ENCODE peak calls at places on chromosomes 5 and 9, in seven cellular contexts. A is testis; K is GM23248; R is GM06990; V is CD4-positive, CD25-positive, alpha-beta regulatory T cell; L is heart right ventricle; U is ovary. F is an unnamed sample.

GRCh38 chr9:7520396-7520795 is 279.2 kb downstream of the DMAC1 start:
- DNase-seq in A (no peak), K (no peak), R (no peak), V (no peak), L (no peak), U (no peak), F (no peak)

GRCh38 chr5:134328619-134329018 is 38.4 kb downstream of the CDKL3 start:
- DNase-seq in A (no peak), K (peak; percentile 19), R (no peak), V (no peak), L (no peak), U (no peak), F (no peak)

GRCh38 chr5:6003040-6003825 is 375.1 kb downstream of the MED10 start:
- DNase-seq in A (no peak), K (no peak), R (no peak), V (no peak), L (no peak), U (no peak), F (no peak)

GRCh38 chr9:125679597-125680189 is 27.3 kb downstream of the MAPKAP1 start:
- DNase-seq in A (no peak), K (no peak), R (no peak), V (no peak), L (no peak), U (no peak), F (no peak)

GRCh38 chr5:149019562-149020140 is 43.2 kb downstream of the SH3TC2 start:
- DNase-seq in A (no peak), K (no peak), R (no peak), V (no peak), L (no peak), U (no peak), F (peak; percentile 44)

GRCh38 chr5:8478308-8478707 is 609.4 kb downstream of the MTRR start:
- DNase-seq in A (no peak), K (no peak), R (no peak), V (no peak), L (no peak), U (no peak), F (no peak)

GRCh38 chr5:164119806-164120440 is 614.5 kb downstream of the MAT2B start:
- DNase-seq in A (peak; percentile 19), K (peak; percentile 19), R (peak; percentile 7), V (no peak), L (no peak), U (no peak), F (peak; percentile 35)

GRCh38 chr9:111925784-111926183 is 29.2 kb downstream of the UGCG start:
- DNase-seq in A (no peak), K (no peak), R (no peak), V (no peak), L (no peak), U (no peak), F (no peak)

GRCh38 chr9:34493972-34494535 is 28.7 kb downstream of the ENHO start:
- DNase-seq in A (peak; percentile 55), K (peak; percentile 71), R (no peak), V (no peak), L (peak; percentile 57), U (peak; percentile 65), F (no peak)

GRCh38 chr5:82694886-82695285 is 382.3 kb downstream of the TMEM167A start:
- DNase-seq in A (no peak), K (no peak), R (no peak), V (no peak), L (no peak), U (no peak), F (peak; percentile 11)

GRCh38 chr9:70540016-70540415 is 125.6 kb upstream of the KLF9 start:
- DNase-seq in A (no peak), K (no peak), R (no peak), V (no peak), L (no peak), U (no peak), F (no peak)

GRCh38 chr5:32785639-32786216 is 74.6 kb downstream of the NPR3 start:
- DNase-seq in A (no peak), K (no peak), R (no peak), V (no peak), L (no peak), U (no peak), F (no peak)

GRCh38 chr5:4480528-4481404 is 659.4 kb upstream of the ADAMTS16 start:
- DNase-seq in A (no peak), K (no peak), R (no peak), V (no peak), L (no peak), U (no peak), F (no peak)

GRCh38 chr5:138653502-138653901 is 78.3 kb upstream of the HSPA9 start:
- DNase-seq in A (no peak), K (peak; percentile 44), R (no peak), V (no peak), L (no peak), U (no peak), F (no peak)

GRCh38 chr9:113563856-113564514 is 100.5 kb downstream of the RGS3 start:
- DNase-seq in A (no peak), K (no peak), R (no peak), V (no peak), L (no peak), U (peak; percentile 3), F (no peak)

GRCh38 chr5:175836741-175837729 is 34.3 kb upstream of the CPLX2 start:
- DNase-seq in A (no peak), K (no peak), R (no peak), V (no peak), L (no peak), U (no peak), F (no peak)

GRCh38 chr9:13919386-13919785 is 394.6 kb downstream of the NFIB start:
- DNase-seq in A (no peak), K (no peak), R (no peak), V (no peak), L (no peak), U (no peak), F (no peak)

DNA sequence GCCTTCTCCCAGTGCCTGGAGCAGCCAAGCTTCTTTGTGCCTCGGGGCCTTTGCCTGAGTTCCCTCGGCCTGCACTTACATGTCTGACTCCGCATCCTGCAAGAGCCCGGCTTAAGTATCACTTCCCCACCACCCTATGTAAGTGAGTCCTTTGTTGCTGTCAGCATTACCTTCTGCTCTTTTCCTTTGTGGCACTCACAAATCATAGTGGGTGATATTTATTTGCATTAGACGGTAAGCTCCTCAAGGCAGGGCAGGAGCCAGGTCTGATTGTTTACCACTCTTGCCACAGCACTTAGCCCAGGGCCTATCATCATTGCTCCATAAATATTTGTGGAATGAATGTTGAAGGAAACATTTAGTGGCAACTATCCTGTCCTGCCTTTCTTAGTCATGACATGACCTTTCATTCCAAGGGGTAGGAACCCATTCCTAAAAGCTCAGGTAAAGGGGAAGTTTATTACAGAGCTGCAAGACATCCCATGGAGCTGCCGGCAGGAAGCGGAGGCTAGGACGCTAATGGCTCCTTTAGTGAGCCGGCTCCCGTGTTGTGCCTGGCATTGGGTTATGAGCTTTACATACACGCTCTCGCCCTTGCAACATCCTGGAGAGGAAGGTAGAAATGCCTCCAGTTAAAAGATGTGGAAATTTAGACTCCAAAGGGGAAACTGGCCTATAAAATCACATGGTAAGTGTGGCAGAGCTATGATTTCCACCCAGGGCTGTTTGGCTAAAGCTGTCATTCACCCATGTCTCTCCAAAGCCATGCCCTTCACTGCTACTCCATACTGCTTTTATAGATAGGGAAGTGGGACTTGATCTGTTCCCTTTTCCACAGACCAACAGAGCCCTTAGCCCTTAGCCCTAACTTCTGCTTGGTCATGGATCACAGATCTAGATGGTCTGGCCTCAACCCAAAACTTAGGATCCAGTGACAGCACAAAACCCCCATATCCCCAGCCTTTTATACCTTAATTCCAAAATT is 5.0 kb downstream of the GM2A start:
- DNase-seq in A (no peak), K (peak; percentile 58), R (peak; percentile 46), V (no peak), L (no peak), U (no peak), F (no peak)
- H3K4me3 ChIP-seq in A (no peak overlapping the region), K (no peak overlapping the region), R (peak overlapping the region; percentile 26), V (no peak overlapping the region), L (no peak overlapping the region), U (no peak overlapping the region), F (no peak overlapping the region)

GRCh38 chr9:132978451-132979087 is at the start of gene GFI1B:
- DNase-seq in A (no peak), K (no peak), R (no peak), V (no peak), L (no peak), U (no peak), F (no peak)
- H3K27me3 ChIP-seq in A (no peaks in the 10 kb centered on the region), K (peaks cover 63% of the 10 kb centered on the region), R (peaks cover 3% of the 10 kb centered on the region), V (peaks cover 31% of the 10 kb centered on the region), L (peaks cover 58% of the 10 kb centered on the region), U (no peaks in the 10 kb centered on the region), F (peaks cover 59% of the 10 kb centered on the region)

GRCh38 chr9:122779181-122779580 is 9.6 kb upstream of the OR5C1 start:
- DNase-seq in A (no peak), K (no peak), R (no peak), V (no peak), L (no peak), U (no peak), F (no peak)

GRCh38 chr9:122777052-122777451 is 11.7 kb upstream of the OR5C1 start:
- DNase-seq in A (no peak), K (no peak), R (no peak), V (no peak), L (no peak), U (no peak), F (no peak)

GRCh38 chr9:122777935-122778671 is 10.6 kb upstream of the OR5C1 start:
- DNase-seq in A (no peak), K (peak; percentile 85), R (no peak), V (no peak), L (no peak), U (no peak), F (no peak)

GRCh38 chr9:122781671-122782070 is 7.1 kb upstream of the OR5C1 start:
- DNase-seq in A (no peak), K (no peak), R (no peak), V (no peak), L (no peak), U (no peak), F (no peak)

GRCh38 chr9:122780026-122780425 is 8.7 kb upstream of the OR5C1 start:
- DNase-seq in A (no peak), K (no peak), R (no peak), V (no peak), L (no peak), U (no peak), F (no peak)
- H3K36me3 ChIP-seq in A (no peaks in the 10 kb centered on the region), K (no peaks in the 10 kb centered on the region), R (no peaks in the 10 kb centered on the region), V (no peaks in the 10 kb centered on the region), L (no peaks in the 10 kb centered on the region), U (no peaks in the 10 kb centered on the region), F (no peaks in the 10 kb centered on the region)

GRCh38 chr5:177432905-177433657 is 6.6 kb downstream of the GRK6 start:
- DNase-seq in A (no peak), K (no peak), R (no peak), V (no peak), L (no peak), U (no peak), F (no peak)
- H3K4me3 ChIP-seq in A (no peak overlapping the region), K (no peak overlapping the region), R (no peak overlapping the region), V (no peak overlapping the region), L (no peak overlapping the region), U (no peak overlapping the region), F (no peak overlapping the region)

GRCh38 chr5:162785673-162786072 is 651.7 kb upstream of the CCNG1 start:
- DNase-seq in A (no peak), K (no peak), R (no peak), V (no peak), L (no peak), U (no peak), F (no peak)
- H3K27me3 ChIP-seq in A (no peaks in the 10 kb centered on the region), K (no peaks in the 10 kb centered on the region), R (no peaks in the 10 kb centered on the region), V (no peaks in the 10 kb centered on the region), L (no peaks in the 10 kb centered on the region), U (no peaks in the 10 kb centered on the region), F (no peaks in the 10 kb centered on the region)